ENCODE peak calls at places on chromosomes 5 and 9, in five cellular contexts. O is H9; T is stimulated activated effector memory CD8-positive, alpha-beta T cell treated with anti-CD3 and anti-CD28 coated beads, Interleukin-12 subunit alpha, Interleukin-12 subunit beta, amount 100 ng/mL, for 72 hours; S is NCI-H2029; Z is stimulated activated CD8-positive, alpha-beta memory T cell treated with anti-CD3 and anti-CD28 coated beads, Interleukin-4, amount 100 ng/mL, for 24 hours. A is an unnamed sample.

GRCh38 chr5:66989286-66989685 is 207.3 kb downstream of the CD180 start:
- DNase-seq in O (no peak), T (no peak), S (no peak), Z (no peak), A (no peak)

GRCh38 chr5:12113062-12113461 is 208.8 kb upstream of the CTNND2 start:
- DNase-seq in O (no peak), T (no peak), S (no peak), Z (no peak), A (no peak)

GRCh38 chr5:1511037-1511436 is 12.7 kb downstream of the LPCAT1 start:
- DNase-seq in O (peak; percentile 15), T (no peak), S (no peak), Z (no peak), A (no peak)

GRCh38 chr5:176863765-176864098 is 35.4 kb downstream of the HK3 start:
- DNase-seq in O (no peak), T (no peak), S (no peak), Z (no peak), A (no peak)

GRCh38 chr9:6645153-6646027 is at the start of gene GLDC:
- DNase-seq in O (peak; percentile 94), T (peak; percentile 56), S (no peak), Z (peak; percentile 19), A (no peak)

GRCh38 chr5:14584848-14585247 is 3.3 kb downstream of the OTULINL start:
- DNase-seq in O (no peak), T (no peak), S (no peak), Z (no peak), A (no peak)

GRCh38 chr5:82244151-82244550 is 34.0 kb downstream of the RPS23 start:
- DNase-seq in O (no peak), T (no peak), S (no peak), Z (no peak), A (no peak)

GRCh38 chr9:126052791-126053190 is 273.8 kb upstream of the MVB12B start:
- DNase-seq in O (no peak), T (no peak), S (no peak), Z (no peak), A (no peak)

GRCh38 chr5:66442951-66443445 is 153.2 kb upstream of the MAST4 start:
- DNase-seq in O (no peak), T (no peak), S (no peak), Z (no peak), A (no peak)

GRCh38 chr5:132486318-132487094 is 4.1 kb downstream of the IRF1 start:
- DNase-seq in O (peak; percentile 14), T (no peak), S (no peak), Z (no peak), A (no peak)

GRCh38 chr9:22645893-22646292 is 199.3 kb downstream of the DMRTA1 start:
- DNase-seq in O (no peak), T (no peak), S (no peak), Z (no peak), A (no peak)

GRCh38 chr5:152995214-152995725 is 495.2 kb upstream of the GRIA1 start:
- DNase-seq in O (no peak), T (no peak), S (no peak), Z (no peak), A (no peak)

GRCh38 chr5:9557696-9558095 is 11.8 kb upstream of the SEMA5A start:
- DNase-seq in O (no peak), T (no peak), S (no peak), Z (no peak), A (no peak)

GRCh38 chr5:40570408-40571129 is 109.1 kb upstream of the PTGER4 start:
- DNase-seq in O (no peak), T (no peak), S (no peak), Z (no peak), A (peak; percentile 79)

GRCh38 chr5:91245871-91246270 is 137.2 kb downstream of the ARRDC3 start:
- DNase-seq in O (no peak), T (no peak), S (no peak), Z (no peak), A (no peak)

GRCh38 chr9:91098203-91098602 is 263.5 kb downstream of the AUH start:
- DNase-seq in O (no peak), T (no peak), S (no peak), Z (no peak), A (no peak)

GRCh38 chr9:107239474-107239873 is 43.6 kb upstream of the RAD23B start:
- DNase-seq in O (no peak), T (no peak), S (no peak), Z (no peak), A (no peak)

GRCh38 chr5:160629007-160629402 is 207.3 kb downstream of the PTTG1 start:
- DNase-seq in O (no peak), T (no peak), S (no peak), Z (no peak), A (no peak)

GRCh38 chr5:137521246-137521645 is 22.1 kb upstream of the SPOCK1 start:
- DNase-seq in O (no peak), T (no peak), S (no peak), Z (no peak), A (no peak)

GRCh38 chr5:125750538-125751186 is 672.5 kb upstream of the GRAMD2B start:
- DNase-seq in O (no peak), T (no peak), S (no peak), Z (no peak), A (no peak)

GRCh38 chr5:61371474-61371873 is 39.4 kb downstream of the ZSWIM6 start:
- DNase-seq in O (no peak), T (no peak), S (no peak), Z (no peak), A (no peak)

GRCh38 chr5:143168171-143168681 is 235.3 kb downstream of the NR3C1 start:
- DNase-seq in O (no peak), T (no peak), S (no peak), Z (no peak), A (no peak)

GRCh38 chr5:43802119-43802518 is 199.1 kb downstream of the NNT start:
- DNase-seq in O (no peak), T (no peak), S (no peak), Z (no peak), A (no peak)

GRCh38 chr9:78982849-78983248 is 588.9 kb upstream of the TLE4 start:
- DNase-seq in O (no peak), T (no peak), S (no peak), Z (no peak), A (no peak)